ENCODE peak calls at places on chromosomes 7 and 10, in ten cellular contexts. K, G, D, J, I, V, C, A, H and E are unnamed samples. For H3K36me3, the result is how much of the 10 kb centered on the place peaks cover.

GRCh38 chr10:34607894-34608293 is 207.2 kb downstream of the PARD3 start:
- DNase-seq in K (no peak), G (no peak), D (no peak), J (no peak), I (no peak), V (no peak), C (no peak), A (no peak), H (no peak), E (no peak)

GRCh38 chr10:60426425-60426824 is 36.8 kb upstream of the ANK3 start:
- DNase-seq in K (no peak), G (no peak), D (no peak), J (no peak), I (no peak), V (peak), C (no peak), A (no peak), H (no peak), E (no peak)

GRCh38 chr7:30977896-30978564 is 14.3 kb downstream of the GHRHR start:
- DNase-seq in K (no peak), G (no peak), D (peak), J (no peak), I (no peak), V (no peak), C (peak), A (peak), H (no peak), E (no peak)

GRCh38 chr10:71836594-71836970 is 14.5 kb downstream of the PSAP start:
- DNase-seq in K (no peak), G (peak), D (no peak), J (no peak), I (no peak), V (no peak), C (no peak), A (no peak), H (no peak), E (no peak)

GRCh38 chr7:87709258-87709657 is 81.1 kb downstream of the RUNDC3B start:
- DNase-seq in K (no peak), G (no peak), D (no peak), J (no peak), I (no peak), V (no peak), C (no peak), A (no peak), H (no peak), E (no peak)

GRCh38 chr7:36967387-36967786 is 243.1 kb upstream of the AOAH start:
- DNase-seq in K (no peak), G (peak), D (peak), J (peak), I (no peak), V (no peak), C (peak), A (peak), H (no peak), E (no peak)

GRCh38 chr7:116242177-116242576 is 31.8 kb downstream of the TES start:
- DNase-seq in K (no peak), G (no peak), D (no peak), J (no peak), I (no peak), V (no peak), C (no peak), A (no peak), H (no peak), E (no peak)

GRCh38 chr7:157444011-157444842 is 107.4 kb downstream of the DNAJB6 start:
- DNase-seq in K (peak), G (peak), D (peak), J (no peak), I (no peak), V (no peak), C (no peak), A (no peak), H (no peak), E (no peak)

GRCh38 chr10:23417254-23417653 is 21.6 kb upstream of the OTUD1 start:
- DNase-seq in K (no peak), G (no peak), D (no peak), J (no peak), I (no peak), V (no peak), C (no peak), A (no peak), H (no peak), E (no peak)

GRCh38 chr7:55100172-55100961 is 81.5 kb downstream of the EGFR start:
- DNase-seq in K (peak), G (peak), D (peak), J (peak), I (no peak), V (no peak), C (peak), A (no peak), H (no peak), E (no peak)

GRCh38 chr7:34837826-34838225 is 179.8 kb downstream of the NPSR1 start:
- DNase-seq in K (no peak), G (no peak), D (no peak), J (no peak), I (no peak), V (no peak), C (no peak), A (peak), H (no peak), E (no peak)

GRCh38 chr10:57759777-57760176 is 507.9 kb downstream of the IPMK start:
- DNase-seq in K (no peak), G (no peak), D (no peak), J (no peak), I (no peak), V (no peak), C (no peak), A (no peak), H (no peak), E (no peak)

GRCh38 chr7:28615091-28615490 is 202.8 kb downstream of the CREB5 start:
- DNase-seq in K (no peak), G (no peak), D (no peak), J (no peak), I (no peak), V (no peak), C (no peak), A (no peak), H (no peak), E (no peak)

GRCh38 chr10:18308600-18308999 is 168.4 kb downstream of the CACNB2 start:
- DNase-seq in K (no peak), G (peak), D (no peak), J (no peak), I (no peak), V (no peak), C (no peak), A (no peak), H (no peak), E (no peak)

GRCh38 chr7:30825215-30825720 is 54.1 kb downstream of the MINDY4 start:
- DNase-seq in K (no peak), G (no peak), D (no peak), J (no peak), I (no peak), V (no peak), C (no peak), A (no peak), H (no peak), E (no peak)

GRCh38 chr7:107690611-107691010 is 30.0 kb downstream of the SLC26A4 start:
- DNase-seq in K (no peak), G (no peak), D (no peak), J (no peak), I (no peak), V (no peak), C (no peak), A (no peak), H (no peak), E (no peak)

GRCh38 chr7:150346922-150347321 is 5.5 kb upstream of the RARRES2 start:
- DNase-seq in K (no peak), G (no peak), D (no peak), J (no peak), I (no peak), V (no peak), C (no peak), A (no peak), H (no peak), E (no peak)

GRCh38 chr7:101113860-101114259 is 13.0 kb upstream of the SERPINE1 start:
- DNase-seq in K (no peak), G (no peak), D (no peak), J (no peak), I (no peak), V (no peak), C (no peak), A (no peak), H (no peak), E (no peak)

GRCh38 chr7:92831716-92832622 is 4.4 kb downstream of the CDK6 start:
- DNase-seq in K (no peak), G (no peak), D (no peak), J (no peak), I (no peak), V (peak), C (peak), A (no peak), H (no peak), E (no peak)

GRCh38 chr10:73648975-73649829 is 6.6 kb downstream of the SYNPO2L start:
- DNase-seq in K (no peak), G (no peak), D (no peak), J (no peak), I (no peak), V (no peak), C (no peak), A (no peak), H (no peak), E (no peak)

GRCh38 chr7:14507617-14508016 is 394.9 kb downstream of the DGKB start:
- DNase-seq in K (no peak), G (no peak), D (no peak), J (no peak), I (no peak), V (no peak), C (no peak), A (peak), H (no peak), E (no peak)

GRCh38 chr10:119090026-119090808 is 9.6 kb upstream of the EIF3A start:
- DNase-seq in K (no peak), G (no peak), D (peak), J (no peak), I (no peak), V (no peak), C (peak), A (no peak), H (peak), E (peak)

GRCh38 chr10:13311177-13311575 is 11.3 kb upstream of the PHYH start:
- DNase-seq in K (no peak), G (no peak), D (no peak), J (no peak), I (no peak), V (no peak), C (no peak), A (no peak), H (no peak), E (no peak)

GRCh38 chr7:151893405-151893923 is 16.5 kb upstream of the PRKAG2 start:
- DNase-seq in K (no peak), G (peak), D (no peak), J (no peak), I (no peak), V (no peak), C (no peak), A (no peak), H (no peak), E (no peak)

GRCh38 chr7:142569851-142570250 is 179.4 kb upstream of the PRSS1 start:
- DNase-seq in K (no peak), G (no peak), D (no peak), J (no peak), I (no peak), V (no peak), C (no peak), A (no peak), H (no peak), E (no peak)

GRCh38 chr7:117110480-117111315 is 157.4 kb downstream of the ST7 start:
- DNase-seq in K (no peak), G (no peak), D (no peak), J (no peak), I (peak), V (no peak), C (no peak), A (no peak), H (peak), E (peak)

GRCh38 chr7:80134105-80134535 is 511 bp upstream of the GNAI1 start:
- DNase-seq in K (peak), G (no peak), D (peak), J (no peak), I (no peak), V (no peak), C (no peak), A (no peak), H (no peak), E (no peak)

GRCh38 chr10:62467509-62467908 is 93.3 kb downstream of the ZNF365 start:
- DNase-seq in K (no peak), G (no peak), D (no peak), J (no peak), I (no peak), V (no peak), C (no peak), A (no peak), H (no peak), E (no peak)

GRCh38 chr7:100118388-100119074 is 627 bp downstream of the TAF6 start:
- DNase-seq in K (no peak), G (no peak), D (no peak), J (no peak), I (no peak), V (no peak), C (no peak), A (no peak), H (no peak), E (no peak)

GRCh38 chr10:126929391-126929790 is 24.2 kb downstream of the DOCK1 start:
- DNase-seq in K (no peak), G (no peak), D (no peak), J (no peak), I (no peak), V (no peak), C (no peak), A (no peak), H (no peak), E (no peak)
- H3K4me3 ChIP-seq in K (no peak), G (no peak), D (no peak), J (no peak), I (no peak), V (no peak), C (no peak), A (no peak), H (no peak), E (no peak)

DNA sequence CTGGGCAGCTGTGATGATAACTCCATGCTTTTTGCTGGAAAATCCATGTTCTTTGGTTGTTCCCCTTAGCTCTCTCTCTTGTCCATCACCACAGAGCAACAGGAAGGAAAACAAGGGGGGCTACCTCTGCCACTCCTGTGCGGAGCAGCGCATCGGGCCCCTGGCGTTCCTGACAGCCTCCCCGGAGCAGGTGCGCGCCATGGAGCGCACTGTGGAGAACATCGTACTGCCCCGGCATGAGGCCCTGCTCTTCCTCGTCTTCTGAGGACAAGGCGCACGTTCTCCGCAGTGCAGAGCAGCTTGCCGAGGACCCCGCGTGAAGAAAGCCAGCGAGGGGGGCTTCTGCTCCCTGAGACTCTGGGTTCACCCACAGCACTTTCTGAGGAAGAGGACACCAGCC is 40.3 kb downstream of the IL15RA start:
- DNase-seq in K (no peak), G (no peak), D (no peak), J (no peak), I (no peak), V (no peak), C (no peak), A (no peak), H (no peak), E (no peak)
- H3K36me3 ChIP-seq in K (half or more), G (half or more), D (under half), J (under half), I (under half), V (under half), C (under half), A (under half), H (under half), E (under half)

GRCh38 chr7:1536768-1537630 is 6.5 kb downstream of the MAFK start:
- DNase-seq in K (peak), G (peak), D (peak), J (peak), I (no peak), V (peak), C (peak), A (peak), H (no peak), E (no peak)
- H3K4me3 ChIP-seq in K (peak), G (peak), D (peak), J (peak), I (no peak), V (peak), C (peak), A (peak), H (no peak), E (no peak)

GRCh38 chr7:128394904-128395496 is 14.8 kb downstream of the IMPDH1 start:
- DNase-seq in K (no peak), G (no peak), D (no peak), J (no peak), I (no peak), V (no peak), C (no peak), A (no peak), H (no peak), E (no peak)
- H3K36me3 ChIP-seq in K (half or more), G (half or more), D (under half), J (under half), I (under half), V (under half), C (under half), A (under half), H (under half), E (under half)

GRCh38 chr7:73683056-73683915 is at the start of the genes BUD23 and DNAJC30:
- DNase-seq in K (peak), G (peak), D (peak), J (peak), I (peak), V (peak), C (peak), A (peak), H (peak), E (peak)
- H3K4me3 ChIP-seq in K (peak), G (peak), D (peak), J (peak), I (peak), V (peak), C (peak), A (peak), H (peak), E (peak)

GRCh38 chr10:101670635-101671034 is 24.3 kb downstream of the FBXW4 start:
- DNase-seq in K (no peak), G (no peak), D (no peak), J (no peak), I (no peak), V (no peak), C (no peak), A (no peak), H (no peak), E (peak)
- H3K36me3 ChIP-seq in K (half or more), G (half or more), D (half or more), J (under half), I (under half), V (under half), C (under half), A (under half), H (half or more), E (under half)

GRCh38 chr7:94400643-94401042 is 5.9 kb downstream of the COL1A2 start:
- DNase-seq in K (no peak), G (no peak), D (no peak), J (no peak), I (no peak), V (no peak), C (no peak), A (no peak), H (no peak), E (no peak)
- H3K4me3 ChIP-seq in K (no peak), G (peak), D (no peak), J (no peak), I (no peak), V (peak), C (no peak), A (no peak), H (no peak), E (no peak)

DNA sequence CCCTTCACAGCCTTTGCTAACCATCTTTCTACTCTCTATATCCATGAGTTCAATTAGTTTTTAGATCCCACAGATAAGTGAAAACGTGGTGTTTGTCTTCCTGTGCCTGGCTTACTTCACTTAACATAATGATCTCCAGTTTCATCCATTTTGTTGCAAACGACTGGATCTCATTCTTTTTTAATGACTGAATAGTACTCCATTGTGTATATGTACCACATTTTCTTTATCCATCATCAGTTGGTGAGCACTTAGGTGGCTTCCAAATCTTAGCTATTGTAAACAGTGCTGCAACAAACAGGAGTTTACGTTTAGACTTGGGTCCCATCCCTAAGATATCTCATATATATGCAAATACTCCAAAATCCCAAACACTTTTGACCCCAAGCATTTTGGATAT is 9.1 kb downstream of the CDC123 start:
- DNase-seq in K (no peak), G (no peak), D (no peak), J (no peak), I (no peak), V (no peak), C (no peak), A (no peak), H (no peak), E (no peak)
- H3K36me3 ChIP-seq in K (half or more), G (half or more), D (under half), J (under half), I (under half), V (under half), C (under half), A (under half), H (under half), E (under half)